ENCODE peak calls at places on chromosomes 1 and 21, in five cellular contexts. Q is GM10248, V is foreskin keratinocyte, K is left lung, A is uterus. I is an unnamed sample.

GRCh38 chr1:214425723-214426419 is 125.5 kb downstream of the PTPN14 start:
- DNase-seq in A (no peak), K (no peak), Q (no peak), V (no peak), I (no peak)

GRCh38 chr1:14516974-14517812 is 81.3 kb upstream of the KAZN start:
- DNase-seq in Q (peak), V (peak), A (no peak), K (no peak), I (peak)

GRCh38 chr1:147246910-147247655 is 4.6 kb downstream of the CHD1L start:
- DNase-seq in K (no peak), V (no peak), A (no peak), Q (no peak), I (no peak)

GRCh38 chr1:85748120-85748519 is 39.9 kb upstream of the ZNHIT6 start:
- DNase-seq in A (no peak), V (no peak), K (no peak), Q (no peak), I (no peak)

GRCh38 chr1:205417884-205418283 is 4.0 kb downstream of the LEMD1 start:
- DNase-seq in K (no peak), Q (no peak), A (no peak), V (no peak), I (no peak)

GRCh38 chr1:12095822-12096263 is 32.7 kb downstream of the TNFRSF8 start:
- DNase-seq in V (no peak), A (no peak), Q (no peak), K (no peak), I (no peak)

GRCh38 chr1:26862781-26863676 is at the start of gene SFN:
- DNase-seq in A (no peak), K (peak), V (peak), Q (peak), I (peak)

GRCh38 chr1:15017105-15017504 is 136.4 kb upstream of the TMEM51 start:
- DNase-seq in K (no peak), Q (no peak), V (no peak), A (no peak), I (no peak)

GRCh38 chr1:100896481-100896982 is 642 bp downstream of the SLC30A7 start:
- DNase-seq in Q (peak), V (peak), A (no peak), K (no peak), I (peak)

GRCh38 chr1:232950919-232951579 is 638 bp downstream of the NTPCR start:
- DNase-seq in V (peak), A (no peak), Q (peak), K (no peak), I (peak)

GRCh38 chr1:180926164-180926981 is 13.7 kb downstream of the KIAA1614 start:
- DNase-seq in V (no peak), A (peak), K (peak), Q (no peak), I (no peak)

GRCh38 chr1:66464802-66465201 is 69.2 kb upstream of the SGIP1 start:
- DNase-seq in A (no peak), Q (no peak), V (peak), K (no peak), I (no peak)

GRCh38 chr1:67704351-67704750 is 19.4 kb downstream of the GADD45A start:
- DNase-seq in Q (no peak), K (no peak), A (no peak), V (no peak), I (no peak)

DNA sequence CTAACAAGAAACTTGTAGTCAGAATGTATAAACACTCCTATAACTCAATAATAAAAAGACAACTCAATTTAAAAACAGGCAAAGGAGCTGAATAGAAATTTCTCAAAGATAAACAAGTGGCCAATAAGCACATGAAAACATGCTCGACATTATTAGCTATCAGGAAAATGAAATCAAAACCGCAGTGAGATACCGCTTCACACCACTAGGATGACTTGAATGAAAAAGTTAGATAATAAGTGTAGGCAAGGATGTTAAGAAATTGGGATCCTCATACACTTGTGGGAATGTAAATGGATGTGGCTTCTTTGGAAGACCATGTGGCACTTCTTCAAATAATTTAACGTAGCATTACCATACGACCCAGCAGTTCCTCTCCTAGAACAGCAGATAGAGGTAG is 8.9 kb downstream of the RALGPS2 start:
- DNase-seq in A (no peak), Q (no peak), V (no peak), K (no peak), I (no peak)
- TF ChIP-seq CTCF in A (no peak), Q (no peak), V (peak), K (no peak), I (no peak)

GRCh38 chr1:210291786-210292275 is 36.9 kb upstream of the HHAT start:
- DNase-seq in A (peak), Q (no peak), K (no peak), V (no peak), I (no peak)

GRCh38 chr1:210293191-210293607 is 35.5 kb upstream of the HHAT start:
- DNase-seq in A (peak), Q (no peak), K (no peak), V (no peak), I (no peak)

GRCh38 chr1:210291088-210291487 is 37.6 kb upstream of the HHAT start:
- DNase-seq in A (no peak), K (no peak), Q (no peak), V (no peak), I (no peak)

GRCh38 chr1:210294991-210295773 is 33.5 kb upstream of the HHAT start:
- DNase-seq in A (peak), V (peak), K (no peak), Q (no peak), I (no peak)

GRCh38 chr1:210292276-210292851 is 36.3 kb upstream of the HHAT start:
- DNase-seq in K (peak), V (no peak), A (peak), Q (peak), I (peak)
- TF ChIP-seq CTCF in K (peak), V (peak), A (peak), Q (no peak), I (peak)

GRCh38 chr1:82923957-82924356 is 1075.0 kb downstream of the TTLL7 start:
- DNase-seq in K (no peak), A (no peak), V (peak), Q (no peak), I (no peak)
- TF ChIP-seq CTCF in K (no peak), A (no peak), V (no peak), Q (no peak), I (no peak)

GRCh38 chr21:39180429-39181019 is 2.7 kb downstream of the PSMG1 start:
- DNase-seq in V (no peak), K (no peak), Q (no peak), A (no peak), I (no peak)
- TF ChIP-seq CTCF in V (peak), K (no peak), Q (peak), A (no peak), I (peak)

GRCh38 chr1:169107673-169108160 is 1.2 kb downstream of the ATP1B1 start:
- DNase-seq in K (no peak), Q (no peak), A (no peak), V (no peak), I (no peak)

GRCh38 chr1:169109561-169110134 is 3.2 kb downstream of the ATP1B1 start:
- DNase-seq in A (peak), V (peak), K (no peak), Q (no peak), I (no peak)

GRCh38 chr1:169110691-169111447 is 4.4 kb downstream of the ATP1B1 start:
- DNase-seq in V (no peak), K (no peak), A (no peak), Q (no peak), I (no peak)

GRCh38 chr1:169110265-169110664 is 3.8 kb downstream of the ATP1B1 start:
- DNase-seq in A (no peak), K (no peak), Q (no peak), V (no peak), I (no peak)

DNA sequence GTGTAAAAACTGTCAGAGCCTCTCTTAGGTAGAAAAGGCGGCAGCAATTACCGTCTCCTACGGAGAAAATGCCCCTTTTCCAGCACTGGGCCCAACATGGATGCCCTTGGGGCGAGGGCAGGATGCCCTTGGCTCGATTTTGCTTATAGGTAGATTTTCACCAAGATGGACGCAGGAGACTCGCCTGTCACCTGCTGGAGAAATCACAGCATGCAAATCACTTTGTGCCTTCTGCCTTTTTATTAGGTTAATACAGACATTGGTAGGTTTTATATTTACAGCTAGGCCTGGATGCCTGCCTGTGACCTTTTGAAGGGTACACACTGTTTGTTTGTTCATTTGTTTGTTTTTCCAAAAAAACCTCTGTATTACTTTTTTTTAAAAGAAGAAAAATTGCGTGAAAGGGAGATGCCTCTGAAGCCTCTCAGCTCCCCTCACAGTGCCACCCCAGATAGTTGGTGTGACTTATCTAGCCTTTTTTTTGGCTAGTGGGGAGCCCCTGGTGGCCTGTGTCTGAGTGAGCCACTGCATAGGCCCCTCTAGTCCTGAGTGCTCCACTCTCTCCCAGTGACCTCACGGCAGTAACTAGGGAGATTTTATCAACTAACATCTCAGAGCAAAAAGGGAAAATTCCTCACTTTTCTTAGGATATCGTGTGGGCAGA is 2.5 kb downstream of the ATP1B1 start:
- DNase-seq in Q (peak), A (no peak), V (no peak), K (no peak), I (peak)
- TF ChIP-seq CTCF in Q (peak), A (no peak), V (peak), K (peak), I (peak)